ENCODE peak calls at places on chromosomes 12 and 14, in four cellular contexts. Z, K, N and Q are unnamed samples.

GRCh38 chr12:66898700-66899469 is 220.0 kb upstream of the GRIP1 start:
- DNase-seq in Z (no peak), K (no peak), N (no peak), Q (no peak)

GRCh38 chr14:75905505-75905904 is 76.3 kb downstream of the TGFB3 start:
- DNase-seq in Z (no peak), K (no peak), N (no peak), Q (no peak)

GRCh38 chr12:130765186-130765659 is 49.1 kb upstream of the RIMBP2 start:
- DNase-seq in Z (peak; percentile 31), K (no peak), N (no peak), Q (no peak)

GRCh38 chr12:47889040-47889439 is 15.8 kb downstream of the VDR start:
- DNase-seq in Z (no peak), K (no peak), N (no peak), Q (no peak)

GRCh38 chr12:10165421-10165820 is 6.5 kb downstream of the OLR1 start:
- DNase-seq in Z (no peak), K (no peak), N (no peak), Q (no peak)

GRCh38 chr12:55697686-55698085 is 10.0 kb downstream of the ITGA7 start:
- DNase-seq in Z (no peak), K (no peak), N (no peak), Q (no peak)

GRCh38 chr12:55707841-55708694 is at the start of gene ITGA7:
- DNase-seq in Z (peak; percentile 71), K (peak; percentile 83), N (no peak), Q (peak; percentile 97)

GRCh38 chr12:92505373-92506340 is 197.1 kb upstream of the PLEKHG7 start:
- DNase-seq in Z (peak; percentile 23), K (no peak), N (no peak), Q (no peak)

GRCh38 chr12:85968606-85969005 is 94.5 kb downstream of the NTS start:
- DNase-seq in Z (no peak), K (no peak), N (no peak), Q (no peak)

GRCh38 chr14:99099051-99099787 is 172.8 kb downstream of the BCL11B start:
- DNase-seq in Z (no peak), K (no peak), N (no peak), Q (no peak)

GRCh38 chr12:77786675-77787074 is 44.0 kb upstream of the NAV3 start:
- DNase-seq in Z (no peak), K (no peak), N (no peak), Q (no peak)

GRCh38 chr12:30515351-30515750 is 180.3 kb downstream of the IPO8 start:
- DNase-seq in Z (no peak), K (no peak), N (peak; percentile 10), Q (no peak)

GRCh38 chr14:96098309-96098998 is 59.3 kb downstream of the C14orf132 start:
- DNase-seq in Z (peak; percentile 21), K (peak; percentile 58), N (peak; percentile 36), Q (peak; percentile 79)

GRCh38 chr12:124481257-124481750 is 86.1 kb downstream of the NCOR2 start:
- DNase-seq in Z (no peak), K (no peak), N (peak; percentile 82), Q (no peak)

GRCh38 chr12:46260913-46261476 is 7.8 kb downstream of the SLC38A1 start:
- DNase-seq in Z (no peak), K (no peak), N (no peak), Q (no peak)

GRCh38 chr12:10543499-10543898 is 37.8 kb downstream of the EIF2S3B start:
- DNase-seq in Z (no peak), K (no peak), N (no peak), Q (no peak)

GRCh38 chr14:33127531-33127930 is 188.9 kb downstream of the NPAS3 start:
- DNase-seq in Z (no peak), K (no peak), N (no peak), Q (no peak)

GRCh38 chr14:94376976-94377865 is 11.2 kb downstream of the SERPINA1 start:
- DNase-seq in Z (no peak), K (no peak), N (peak; percentile 78), Q (no peak)

GRCh38 chr14:74892745-74893144 is 11.0 kb downstream of the DLST start:
- DNase-seq in Z (no peak), K (no peak), N (no peak), Q (no peak)

GRCh38 chr12:66627270-66627987 is 51.4 kb downstream of the GRIP1 start:
- DNase-seq in Z (no peak), K (no peak), N (no peak), Q (peak; percentile 22)

GRCh38 chr12:29561736-29562135 is 64.2 kb upstream of the OVCH1 start:
- DNase-seq in Z (no peak), K (no peak), N (no peak), Q (no peak)

GRCh38 chr12:48977290-48978281 is 536 bp upstream of the WNT1 start:
- DNase-seq in Z (peak; percentile 83), K (no peak), N (peak; percentile 59), Q (peak; percentile 75)

GRCh38 chr14:89408907-89409675 is 7.9 kb downstream of the FOXN3 start:
- DNase-seq in Z (no peak), K (no peak), N (no peak), Q (no peak)

GRCh38 chr12:120118710-120119097 is 2.2 kb upstream of the RAB35 start:
- DNase-seq in Z (no peak), K (no peak), N (peak; percentile 52), Q (no peak)

GRCh38 chr12:105523164-105524057 is 192.9 kb downstream of the C12orf75 start:
- DNase-seq in Z (no peak), K (no peak), N (no peak), Q (no peak)

GRCh38 chr12:84642201-84642600 is 270.4 kb downstream of the SLC6A15 start:
- DNase-seq in Z (no peak), K (no peak), N (no peak), Q (no peak)

GRCh38 chr12:1583421-1584078 is 10.8 kb downstream of the FBXL14 start:
- DNase-seq in Z (peak; percentile 70), K (no peak), N (peak; percentile 72), Q (peak; percentile 70)
- TF ChIP-seq ATF3 in Z (no peak), K (no peak), N (no peak), Q (no peak)

GRCh38 chr14:100528962-100529560 is 58.2 kb downstream of the BEGAIN start:
- DNase-seq in Z (no peak), K (no peak), N (no peak), Q (peak; percentile 5)
- TF ChIP-seq JUN in Z (no peak), K (no peak), N (no peak), Q (no peak)

GRCh38 chr14:24941719-24942118 is 108.2 kb downstream of the STXBP6 start:
- DNase-seq in Z (no peak), K (no peak), N (no peak), Q (peak; percentile 13)
- TF ChIP-seq ATF3 in Z (no peak), K (no peak), N (no peak), Q (no peak)

GRCh38 chr14:49892301-49892635 is 614 bp upstream of the ARF6 start:
- DNase-seq in Z (peak; percentile 57), K (no peak), N (peak; percentile 80), Q (no peak)
- TF ChIP-seq JUN in Z (no peak), K (no peak), N (no peak), Q (no peak)

DNA sequence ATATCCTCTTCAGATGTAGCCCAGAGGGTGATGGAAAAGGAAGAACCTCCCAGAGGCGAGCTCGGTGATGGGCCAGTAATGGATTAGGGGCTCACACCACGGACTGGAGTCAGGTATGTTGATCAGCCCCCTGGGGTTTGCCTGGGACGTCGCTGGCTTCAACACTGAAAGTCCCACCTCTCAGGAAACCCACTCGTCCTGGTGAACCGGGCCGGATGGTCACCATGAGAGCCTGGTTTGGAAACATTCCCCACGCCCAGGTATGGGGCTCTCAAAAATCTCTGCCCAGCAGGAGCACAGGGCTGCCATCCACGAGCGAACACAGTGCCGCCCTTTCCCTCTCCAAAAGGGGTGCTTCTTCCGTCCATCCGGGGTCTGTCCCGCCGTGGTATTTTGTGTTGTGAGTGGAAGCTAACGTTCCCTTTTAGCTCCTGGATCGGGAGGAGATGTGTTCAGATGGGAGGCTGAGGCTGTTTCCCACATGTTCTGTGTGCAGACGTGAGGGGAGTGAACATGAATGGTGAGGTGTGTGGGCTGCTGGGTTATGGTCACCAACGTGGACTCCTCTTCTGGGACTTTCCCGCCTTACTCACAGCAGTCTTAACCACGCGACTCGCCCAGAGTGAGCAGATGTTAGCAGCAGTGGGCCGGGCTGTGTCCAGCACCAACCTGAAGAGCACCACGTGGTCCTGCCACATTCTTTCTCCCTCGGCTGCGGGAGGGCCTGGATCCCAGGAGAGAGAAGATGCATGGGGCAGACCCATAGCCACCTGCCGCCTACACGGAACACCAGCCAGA is 139.2 kb downstream of the KIF26A start:
- DNase-seq in Z (no peak), K (no peak), N (no peak), Q (peak; percentile 4)
- TF ChIP-seq ATF3 in Z (no peak), K (no peak), N (no peak), Q (no peak)

DNA sequence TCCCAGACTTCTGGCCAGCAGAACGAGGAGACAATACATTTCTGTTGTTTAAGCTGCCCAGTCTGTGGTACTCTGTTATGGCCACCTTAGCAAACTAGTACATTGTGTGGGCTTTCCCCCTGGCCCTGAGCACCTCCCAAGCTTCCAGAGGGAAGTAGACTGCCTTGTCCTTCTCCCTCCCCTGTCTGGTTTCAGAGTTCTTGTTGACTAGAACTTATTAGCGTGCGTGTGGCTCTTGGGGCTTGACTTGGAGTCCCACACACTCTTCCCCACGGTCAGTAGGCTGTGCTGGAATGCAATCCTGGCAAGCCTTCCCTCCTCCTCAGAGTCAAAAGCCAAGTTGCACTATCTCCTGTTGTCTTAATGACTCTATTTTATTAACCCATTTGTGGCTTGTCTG is 27.7 kb downstream of the FBLN5 start:
- DNase-seq in Z (no peak), K (no peak), N (no peak), Q (no peak)
- TF ChIP-seq JUN in Z (no peak), K (no peak), N (no peak), Q (no peak)

GRCh38 chr14:65354715-65355114 is 57.8 kb upstream of the FUT8 start:
- DNase-seq in Z (no peak), K (no peak), N (no peak), Q (no peak)

GRCh38 chr14:65354131-65354530 is 58.4 kb upstream of the FUT8 start:
- DNase-seq in Z (no peak), K (no peak), N (no peak), Q (no peak)

GRCh38 chr14:65357091-65357490 is 55.4 kb upstream of the FUT8 start:
- DNase-seq in Z (no peak), K (no peak), N (no peak), Q (no peak)

GRCh38 chr14:65359503-65359902 is 53.0 kb upstream of the FUT8 start:
- DNase-seq in Z (no peak), K (no peak), N (peak; percentile 14), Q (no peak)

GRCh38 chr14:65356327-65356836 is 56.1 kb upstream of the FUT8 start:
- DNase-seq in Z (no peak), K (peak; percentile 66), N (peak; percentile 55), Q (no peak)
- TF ChIP-seq ATF3 in Z (peak; percentile 69), K (no peak), N (no peak), Q (no peak)

GRCh38 chr12:12286441-12286840 is 19.6 kb upstream of the LRP6 start:
- DNase-seq in Z (no peak), K (no peak), N (no peak), Q (no peak)
- TF ChIP-seq JUN in Z (no peak), K (no peak), N (no peak), Q (no peak)